ENCODE peak calls at places on chromosomes 4 and X, in seven cellular contexts. P, Z, S, Q, U, X and W are unnamed samples.

GRCh38 chr4:57355066-57355465 is 244.9 kb upstream of the IGFBP7 start:
- DNase-seq in P (no peak), Z (no peak), S (no peak), Q (no peak), U (no peak), X (no peak), W (no peak)

GRCh38 chr4:112979881-112980421 is 69.5 kb upstream of the ANK2 start:
- DNase-seq in P (no peak), Z (peak; percentile 85), S (no peak), Q (no peak), U (no peak), X (no peak), W (no peak)

GRCh38 chr4:52641853-52642563 is 17.1 kb downstream of the USP46 start:
- DNase-seq in P (no peak), Z (no peak), S (peak; percentile 37), Q (no peak), U (no peak), X (no peak), W (peak; percentile 74)

GRCh38 chrX:115632455-115632854 is 71.5 kb downstream of the PLS3 start:
- DNase-seq in P (no peak), Z (no peak), S (no peak), Q (no peak), U (no peak), X (no peak), W (peak; percentile 70)

GRCh38 chrX:24245201-24245600 is 68.7 kb downstream of the SUPT20HL2 start:
- DNase-seq in P (no peak), Z (peak; percentile 59), S (peak; percentile 66), Q (peak; percentile 78), U (no peak), X (no peak), W (peak; percentile 47)

GRCh38 chr4:147754037-147754445 is 22.2 kb downstream of the ARHGAP10 start:
- DNase-seq in P (no peak), Z (no peak), S (peak; percentile 68), Q (peak; percentile 63), U (no peak), X (no peak), W (peak; percentile 83)

GRCh38 chrX:72712094-72712755 is 1.9 kb downstream of the PHKA1 start:
- DNase-seq in P (no peak), Z (no peak), S (peak; percentile 14), Q (peak; percentile 42), U (no peak), X (no peak), W (peak; percentile 45)

GRCh38 chr4:74117024-74117534 is 18.1 kb upstream of the CXCL2 start:
- DNase-seq in P (no peak), Z (no peak), S (peak; percentile 99), Q (peak; percentile 97), U (peak; percentile 69), X (no peak), W (peak; percentile 97)

GRCh38 chrX:153643431-153644351 is 3.3 kb upstream of the DUSP9 start:
- DNase-seq in P (no peak), Z (peak; percentile 56), S (no peak), Q (no peak), U (peak; percentile 40), X (no peak), W (no peak)

GRCh38 chr4:153655928-153656327 is 28.2 kb upstream of the TLR2 start:
- DNase-seq in P (no peak), Z (no peak), S (peak; percentile 73), Q (peak; percentile 73), U (peak; percentile 77), X (peak; percentile 60), W (peak; percentile 8)

GRCh38 chr4:124530464-124531077 is 182.0 kb downstream of the ANKRD50 start:
- DNase-seq in P (no peak), Z (no peak), S (no peak), Q (no peak), U (peak; percentile 62), X (no peak), W (peak; percentile 68)

GRCh38 chrX:134287356-134287755 is 50.4 kb downstream of the CCDC160 start:
- DNase-seq in P (no peak), Z (no peak), S (no peak), Q (no peak), U (no peak), X (no peak), W (no peak)

GRCh38 chr4:153137168-153137567 is 67.1 kb upstream of the TRIM2 start:
- DNase-seq in P (no peak), Z (peak; percentile 45), S (peak; percentile 89), Q (peak; percentile 90), U (peak; percentile 21), X (no peak), W (peak; percentile 70)

GRCh38 chr4:30833206-30833605 is 113.0 kb downstream of the PCDH7 start:
- DNase-seq in P (no peak), Z (no peak), S (no peak), Q (no peak), U (no peak), X (no peak), W (no peak)

GRCh38 chr4:1204286-1204827 is 32.0 kb upstream of the SPON2 start:
- DNase-seq in P (no peak), Z (no peak), S (no peak), Q (no peak), U (peak; percentile 65), X (peak; percentile 5), W (no peak)

GRCh38 chr4:147733614-147734344 is 1.9 kb downstream of the ARHGAP10 start:
- DNase-seq in P (no peak), Z (peak; percentile 65), S (peak; percentile 65), Q (peak; percentile 64), U (no peak), X (no peak), W (peak; percentile 82)

GRCh38 chr4:47784222-47784621 is 53.6 kb downstream of the CORIN start:
- DNase-seq in P (no peak), Z (no peak), S (no peak), Q (no peak), U (no peak), X (no peak), W (no peak)

GRCh38 chr4:40514409-40515025 is 115.1 kb downstream of the RBM47 start:
- DNase-seq in P (no peak), Z (no peak), S (no peak), Q (no peak), U (peak; percentile 80), X (no peak), W (no peak)

GRCh38 chrX:16869393-16870094 is 618 bp downstream of the RBBP7 start:
- DNase-seq in P (peak; percentile 44), Z (peak; percentile 83), S (peak; percentile 18), Q (peak; percentile 32), U (peak; percentile 44), X (no peak), W (no peak)

GRCh38 chr4:84928089-84928488 is 38.4 kb downstream of the WDFY3 start:
- DNase-seq in P (no peak), Z (no peak), S (no peak), Q (no peak), U (no peak), X (no peak), W (no peak)

GRCh38 chr4:84927428-84927827 is 39.1 kb downstream of the WDFY3 start:
- DNase-seq in P (no peak), Z (peak; percentile 61), S (no peak), Q (no peak), U (no peak), X (no peak), W (no peak)

GRCh38 chr4:84920591-84920990 is 45.9 kb downstream of the WDFY3 start:
- DNase-seq in P (no peak), Z (no peak), S (peak; percentile 86), Q (peak; percentile 84), U (no peak), X (no peak), W (peak; percentile 88)

DNA sequence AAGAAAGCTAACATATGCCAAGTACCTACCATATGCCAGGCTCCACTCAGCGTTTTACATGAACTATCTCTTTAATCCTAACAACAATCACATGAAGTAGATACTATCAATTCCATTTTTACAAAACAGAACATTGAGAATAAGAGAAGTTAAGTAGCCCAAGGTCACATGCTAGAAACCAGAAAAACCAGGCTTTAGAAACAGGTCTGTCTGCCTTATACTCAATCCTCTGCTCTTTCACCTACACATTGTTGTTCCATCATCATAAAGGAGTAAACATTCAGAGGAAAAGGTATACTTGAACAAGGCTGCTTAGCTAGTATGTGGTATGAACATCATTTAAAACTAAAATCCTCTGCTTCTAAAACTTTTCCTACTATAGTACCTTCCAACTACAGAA is 42.1 kb downstream of the WDFY3 start:
- DNase-seq in P (no peak), Z (no peak), S (no peak), Q (no peak), U (no peak), X (no peak), W (no peak)
- H3K4me3 ChIP-seq in P (no peak overlapping the region), Z (no peak overlapping the region), S (no peak overlapping the region), Q (no peak overlapping the region), U (no peak overlapping the region), X (no peak overlapping the region), W (no peak overlapping the region)

DNA sequence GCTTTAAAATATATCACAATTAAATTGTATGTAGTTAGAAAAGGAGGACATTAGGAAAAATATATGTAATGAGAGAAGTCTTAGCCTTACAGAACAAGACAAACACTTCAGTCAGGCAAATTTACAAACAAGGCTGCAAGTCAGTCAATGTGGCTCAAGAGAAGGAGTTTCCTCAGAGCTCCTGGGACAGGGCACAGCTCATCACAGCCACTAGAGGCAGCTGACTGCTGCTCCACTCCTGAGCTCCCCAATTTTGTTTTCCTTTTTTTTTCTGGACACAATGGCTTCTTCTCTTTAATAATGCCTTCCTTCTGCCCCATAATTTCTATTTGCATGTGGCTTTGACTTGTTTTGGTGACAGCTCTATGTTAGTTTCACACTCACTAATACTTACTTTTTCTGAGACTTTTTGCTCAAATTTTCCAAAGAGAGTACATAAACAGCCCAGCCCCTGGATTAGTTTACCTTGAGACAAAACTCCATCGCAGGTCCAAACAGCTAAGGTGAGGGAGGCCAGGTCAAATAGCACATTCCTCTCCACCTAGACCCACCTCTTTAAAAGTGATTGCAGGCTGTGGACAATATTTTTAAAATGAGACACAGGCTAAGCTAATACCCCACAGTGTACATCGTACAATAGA is 850.4 kb upstream of the FRG1 start:
- DNase-seq in P (no peak), Z (peak; percentile 66), S (peak; percentile 3), Q (no peak), U (no peak), X (no peak), W (peak; percentile 36)
- TF ChIP-seq CTCF in P (no peak), Z (peak; percentile 88), S (peak; percentile 20), Q (no peak), U (no peak), X (peak; percentile 13), W (peak; percentile 55)

GRCh38 chrX:56763556-56764152 is 34.6 kb downstream of the NBDY start:
- DNase-seq in P (no peak), Z (peak; percentile 55), S (no peak), Q (no peak), U (peak; percentile 59), X (no peak), W (no peak)
- H3K4me3 ChIP-seq in P (peak overlapping the region; percentile 39), Z (no peak overlapping the region), S (no peak overlapping the region), Q (no peak overlapping the region), U (peak overlapping the region; percentile 60), X (no peak overlapping the region), W (peak overlapping the region; percentile 47)

DNA sequence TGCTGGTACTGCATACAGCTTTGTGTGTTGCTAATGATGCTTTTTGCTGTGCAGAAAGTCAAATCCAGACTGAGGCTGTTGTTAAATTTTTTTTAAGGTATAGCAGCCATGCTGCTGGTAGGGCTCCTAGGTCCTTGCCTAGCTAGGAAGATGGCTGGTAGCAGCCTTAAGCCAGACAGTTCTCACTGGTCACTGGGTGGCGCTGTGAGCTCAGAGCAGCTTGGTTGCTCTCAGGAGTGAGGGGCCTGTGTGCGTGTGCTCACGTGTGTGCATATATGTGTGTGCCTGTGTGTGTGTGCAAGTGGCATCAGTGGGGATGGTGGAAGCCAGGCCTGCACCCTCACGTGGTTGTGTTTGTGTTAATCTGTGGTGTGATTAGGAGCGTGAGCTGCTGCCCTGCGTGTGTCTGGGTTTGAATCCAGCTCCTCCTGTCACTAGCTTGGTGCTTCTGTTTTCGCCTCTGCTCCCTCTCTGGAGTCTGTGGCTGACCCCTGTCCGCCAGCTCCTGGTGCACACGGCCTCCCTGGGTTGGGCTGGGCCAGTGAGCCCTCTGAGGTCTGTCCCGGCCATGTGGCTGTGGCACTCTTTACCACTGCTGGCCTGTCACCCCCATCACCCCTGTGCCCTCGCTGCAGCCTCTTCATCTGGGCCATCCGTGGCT is 46.1 kb downstream of the SORCS2 start:
- DNase-seq in P (no peak), Z (peak; percentile 78), S (no peak), Q (no peak), U (no peak), X (no peak), W (no peak)
- TF ChIP-seq CTCF in P (no peak), Z (peak; percentile 66), S (no peak), Q (no peak), U (no peak), X (no peak), W (peak; percentile 9)